ENCODE peak calls at places on chromosomes 6 and 20, in eight cellular contexts. One of them, this sample, is unnamed.

GRCh38 chr6:11609324-11610071 is 71.9 kb downstream of the TMEM170B start:
- DNase-seq in stomach: no peak
- DNase-seq in HL-60: no peak
- DNase-seq in sigmoid colon: no peak
- DNase-seq in breast epithelium: no peak
- DNase-seq in K562: no peak
- DNase-seq in GM12891: no peak
- DNase-seq in transverse colon: no peak
- DNase-seq in this sample: no peak

GRCh38 chr20:21100590-21101452 is 5.3 kb downstream of the LINC00237 start:
- DNase-seq in stomach: no peak
- DNase-seq in HL-60: peak
- DNase-seq in sigmoid colon: no peak
- DNase-seq in breast epithelium: no peak
- DNase-seq in K562: no peak
- DNase-seq in GM12891: no peak
- DNase-seq in transverse colon: no peak
- DNase-seq in this sample: no peak

GRCh38 chr6:7998103-7998725 is 66.0 kb downstream of the BLOC1S5 start:
- DNase-seq in stomach: no peak
- DNase-seq in HL-60: peak
- DNase-seq in sigmoid colon: no peak
- DNase-seq in breast epithelium: no peak
- DNase-seq in K562: no peak
- DNase-seq in GM12891: no peak
- DNase-seq in transverse colon: no peak
- DNase-seq in this sample: no peak

GRCh38 chr6:40755046-40755681 is 168.0 kb upstream of the LRFN2 start:
- DNase-seq in stomach: no peak
- DNase-seq in HL-60: no peak
- DNase-seq in sigmoid colon: peak
- DNase-seq in breast epithelium: no peak
- DNase-seq in K562: no peak
- DNase-seq in GM12891: no peak
- DNase-seq in transverse colon: no peak
- DNase-seq in this sample: no peak

GRCh38 chr6:44050872-44051421 is 76.3 kb downstream of the MRPL14 start:
- DNase-seq in stomach: no peak
- DNase-seq in HL-60: no peak
- DNase-seq in sigmoid colon: no peak
- DNase-seq in breast epithelium: peak
- DNase-seq in K562: no peak
- DNase-seq in GM12891: no peak
- DNase-seq in transverse colon: peak
- DNase-seq in this sample: no peak

GRCh38 chr6:24831771-24832718 is 33.3 kb upstream of the ARMH2 start:
- DNase-seq in stomach: no peak
- DNase-seq in HL-60: no peak
- DNase-seq in sigmoid colon: no peak
- DNase-seq in breast epithelium: no peak
- DNase-seq in K562: no peak
- DNase-seq in GM12891: no peak
- DNase-seq in transverse colon: no peak
- DNase-seq in this sample: no peak

GRCh38 chr6:148565321-148565926 is 181.4 kb upstream of the UST start:
- DNase-seq in stomach: no peak
- DNase-seq in HL-60: no peak
- DNase-seq in sigmoid colon: no peak
- DNase-seq in breast epithelium: no peak
- DNase-seq in K562: no peak
- DNase-seq in GM12891: no peak
- DNase-seq in transverse colon: no peak
- DNase-seq in this sample: no peak

GRCh38 chr20:8805737-8806442 is 263.0 kb upstream of the PLCB4 start:
- DNase-seq in stomach: no peak
- DNase-seq in HL-60: no peak
- DNase-seq in sigmoid colon: no peak
- DNase-seq in breast epithelium: no peak
- DNase-seq in K562: no peak
- DNase-seq in GM12891: no peak
- DNase-seq in transverse colon: no peak
- DNase-seq in this sample: no peak

GRCh38 chr20:48800227-48800626 is 27.6 kb downstream of the PREX1 start:
- DNase-seq in stomach: no peak
- DNase-seq in HL-60: no peak
- DNase-seq in sigmoid colon: peak
- DNase-seq in breast epithelium: no peak
- DNase-seq in K562: no peak
- DNase-seq in GM12891: no peak
- DNase-seq in transverse colon: no peak
- DNase-seq in this sample: no peak

GRCh38 chr6:119463081-119463626 is 113.6 kb upstream of the MAN1A1 start:
- DNase-seq in stomach: no peak
- DNase-seq in HL-60: no peak
- DNase-seq in sigmoid colon: no peak
- DNase-seq in breast epithelium: no peak
- DNase-seq in K562: no peak
- DNase-seq in GM12891: no peak
- DNase-seq in transverse colon: no peak
- DNase-seq in this sample: no peak

GRCh38 chr6:5537967-5538366 is 276.7 kb downstream of the FARS2 start:
- DNase-seq in stomach: no peak
- DNase-seq in HL-60: no peak
- DNase-seq in sigmoid colon: no peak
- DNase-seq in breast epithelium: no peak
- DNase-seq in K562: no peak
- DNase-seq in GM12891: no peak
- DNase-seq in transverse colon: no peak
- DNase-seq in this sample: no peak

GRCh38 chr20:37350655-37351574 is 5.0 kb downstream of the SRC start:
- DNase-seq in stomach: no peak
- DNase-seq in HL-60: no peak
- DNase-seq in sigmoid colon: peak
- DNase-seq in breast epithelium: no peak
- DNase-seq in K562: no peak
- DNase-seq in GM12891: no peak
- DNase-seq in transverse colon: no peak
- DNase-seq in this sample: no peak

GRCh38 chr20:47305667-47306066 is 50.8 kb downstream of the ZMYND8 start:
- DNase-seq in stomach: no peak
- DNase-seq in HL-60: no peak
- DNase-seq in sigmoid colon: no peak
- DNase-seq in breast epithelium: no peak
- DNase-seq in K562: no peak
- DNase-seq in GM12891: no peak
- DNase-seq in transverse colon: no peak
- DNase-seq in this sample: no peak

GRCh38 chr20:44039741-44040140 is 125.1 kb downstream of the TOX2 start:
- DNase-seq in stomach: peak
- DNase-seq in HL-60: no peak
- DNase-seq in sigmoid colon: peak
- DNase-seq in breast epithelium: peak
- DNase-seq in K562: no peak
- DNase-seq in GM12891: no peak
- DNase-seq in transverse colon: no peak
- DNase-seq in this sample: no peak

GRCh38 chr6:170096803-170097504 is 193.9 kb downstream of the DLL1 start:
- DNase-seq in stomach: peak
- DNase-seq in HL-60: no peak
- DNase-seq in sigmoid colon: no peak
- DNase-seq in breast epithelium: no peak
- DNase-seq in K562: no peak
- DNase-seq in GM12891: no peak
- DNase-seq in transverse colon: no peak
- DNase-seq in this sample: peak

GRCh38 chr6:3805448-3806123 is 43.6 kb upstream of the FAM50B start:
- DNase-seq in stomach: no peak
- DNase-seq in HL-60: no peak
- DNase-seq in sigmoid colon: no peak
- DNase-seq in breast epithelium: no peak
- DNase-seq in K562: no peak
- DNase-seq in GM12891: no peak
- DNase-seq in transverse colon: no peak
- DNase-seq in this sample: no peak

GRCh38 chr20:25695532-25696383 is 895 bp downstream of the ZNF337 start:
- DNase-seq in stomach: no peak
- DNase-seq in HL-60: peak
- DNase-seq in sigmoid colon: no peak
- DNase-seq in breast epithelium: no peak
- DNase-seq in K562: no peak
- DNase-seq in GM12891: no peak
- DNase-seq in transverse colon: peak
- DNase-seq in this sample: no peak
- TF ChIP-seq POLR2AphosphoS5 in stomach: no peak
- TF ChIP-seq POLR2AphosphoS5 in HL-60: no peak
- TF ChIP-seq POLR2AphosphoS5 in sigmoid colon: no peak
- TF ChIP-seq POLR2AphosphoS5 in breast epithelium: no peak
- TF ChIP-seq POLR2AphosphoS5 in K562: no peak
- TF ChIP-seq POLR2AphosphoS5 in GM12891: no peak
- TF ChIP-seq POLR2AphosphoS5 in transverse colon: no peak
- TF ChIP-seq POLR2AphosphoS5 in this sample: no peak

DNA sequence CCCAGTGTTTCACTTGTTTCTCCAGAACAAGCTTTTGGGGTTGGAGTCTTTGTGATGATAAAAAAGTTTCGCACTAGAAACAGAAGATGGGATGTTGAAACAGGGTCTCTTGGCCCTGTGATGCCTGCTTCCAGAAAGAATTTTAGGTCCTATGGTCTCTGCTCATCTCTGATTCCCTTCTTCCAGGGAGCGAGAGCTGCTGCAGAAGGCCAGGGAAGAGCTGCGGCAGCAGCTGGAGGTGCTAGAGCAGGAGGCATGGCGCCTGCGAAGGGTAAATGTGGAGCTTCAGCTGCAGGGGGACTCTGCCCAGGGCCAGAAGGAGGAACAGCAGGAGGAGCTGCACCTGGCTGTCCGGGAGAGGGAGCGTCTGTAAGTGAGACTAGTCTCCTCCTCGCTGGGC is 18.3 kb downstream of the CEP250 start:
- DNase-seq in stomach: no peak
- DNase-seq in HL-60: no peak
- DNase-seq in sigmoid colon: no peak
- DNase-seq in breast epithelium: no peak
- DNase-seq in K562: no peak
- DNase-seq in GM12891: no peak
- DNase-seq in transverse colon: no peak
- DNase-seq in this sample: no peak
- TF ChIP-seq POLR2AphosphoS5 in stomach: no peak
- TF ChIP-seq POLR2AphosphoS5 in HL-60: no peak
- TF ChIP-seq POLR2AphosphoS5 in sigmoid colon: no peak
- TF ChIP-seq POLR2AphosphoS5 in breast epithelium: no peak
- TF ChIP-seq POLR2AphosphoS5 in K562: no peak
- TF ChIP-seq POLR2AphosphoS5 in GM12891: no peak
- TF ChIP-seq POLR2AphosphoS5 in transverse colon: no peak
- TF ChIP-seq POLR2AphosphoS5 in this sample: no peak

DNA sequence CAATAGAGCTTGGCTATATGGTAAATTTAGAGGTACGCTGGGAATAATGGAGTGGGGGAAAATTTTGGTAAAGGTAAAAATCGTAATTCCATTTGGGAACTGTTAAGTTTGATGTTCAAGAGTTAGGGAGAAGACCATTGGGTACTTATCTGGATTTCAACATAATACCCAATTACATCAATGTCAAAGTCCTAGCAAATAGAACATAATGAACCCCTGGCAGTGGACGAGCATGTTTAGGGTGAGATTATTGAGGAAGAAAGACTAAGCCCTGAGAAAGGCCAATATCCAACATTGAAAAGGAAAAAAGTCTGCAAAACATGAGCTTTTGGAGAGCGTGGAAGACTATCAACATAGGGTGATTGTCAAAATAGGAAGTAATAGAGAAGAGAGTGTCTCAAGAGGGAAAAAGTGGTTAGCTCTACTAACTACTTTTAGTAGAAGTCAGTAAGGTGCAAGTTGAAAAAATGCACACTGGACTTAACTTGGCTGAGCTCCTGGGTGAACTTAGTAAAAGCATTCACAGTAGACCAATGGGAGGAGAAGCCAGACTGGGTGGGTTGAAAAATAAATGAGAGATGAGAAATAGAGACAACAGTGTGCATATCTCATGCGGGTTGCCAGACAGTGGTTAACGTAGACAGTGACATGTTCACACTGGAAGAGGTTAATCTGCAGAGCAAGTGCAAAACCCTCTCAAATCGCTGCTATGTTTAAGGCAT is 106.8 kb downstream of the TSHZ2 start:
- DNase-seq in stomach: no peak
- DNase-seq in HL-60: no peak
- DNase-seq in sigmoid colon: no peak
- DNase-seq in breast epithelium: no peak
- DNase-seq in K562: no peak
- DNase-seq in GM12891: no peak
- DNase-seq in transverse colon: no peak
- DNase-seq in this sample: no peak
- TF ChIP-seq POLR2AphosphoS5 in stomach: no peak
- TF ChIP-seq POLR2AphosphoS5 in HL-60: no peak
- TF ChIP-seq POLR2AphosphoS5 in sigmoid colon: no peak
- TF ChIP-seq POLR2AphosphoS5 in breast epithelium: no peak
- TF ChIP-seq POLR2AphosphoS5 in K562: no peak
- TF ChIP-seq POLR2AphosphoS5 in GM12891: no peak
- TF ChIP-seq POLR2AphosphoS5 in transverse colon: no peak
- TF ChIP-seq POLR2AphosphoS5 in this sample: no peak

DNA sequence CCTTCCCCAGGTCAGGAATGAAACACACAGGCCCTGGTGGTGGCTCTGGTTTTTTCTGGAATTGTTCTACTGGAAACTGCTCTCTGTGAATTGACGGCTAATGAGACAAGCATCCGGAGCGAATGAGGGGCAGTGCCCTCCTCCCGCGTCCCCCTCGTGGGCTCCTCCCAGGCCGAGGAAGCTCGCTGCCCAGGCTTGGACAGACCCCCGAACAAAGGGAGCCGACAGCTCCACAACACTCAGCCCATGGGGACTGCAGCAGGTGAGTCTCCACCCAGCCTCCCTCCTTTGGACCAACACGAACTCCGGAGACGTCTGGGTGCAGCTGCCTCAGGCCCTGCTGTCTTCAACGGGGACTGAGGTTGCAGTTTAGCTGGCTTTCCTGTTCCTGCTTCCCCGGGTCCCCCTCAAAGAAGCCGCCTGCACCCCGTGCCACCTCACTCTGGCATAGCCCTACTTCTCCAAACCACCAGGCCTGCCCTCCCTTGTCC is 31.3 kb upstream of the AFDN start:
- DNase-seq in stomach: no peak
- DNase-seq in HL-60: no peak
- DNase-seq in sigmoid colon: no peak
- DNase-seq in breast epithelium: no peak
- DNase-seq in K562: no peak
- DNase-seq in GM12891: no peak
- DNase-seq in transverse colon: no peak
- DNase-seq in this sample: no peak
- TF ChIP-seq POLR2AphosphoS5 in stomach: no peak
- TF ChIP-seq POLR2AphosphoS5 in HL-60: no peak
- TF ChIP-seq POLR2AphosphoS5 in sigmoid colon: no peak
- TF ChIP-seq POLR2AphosphoS5 in breast epithelium: no peak
- TF ChIP-seq POLR2AphosphoS5 in K562: no peak
- TF ChIP-seq POLR2AphosphoS5 in GM12891: no peak
- TF ChIP-seq POLR2AphosphoS5 in transverse colon: no peak
- TF ChIP-seq POLR2AphosphoS5 in this sample: no peak